ENCODE peak calls at places on chromosomes 6 and 20, in four cellular contexts. U, A, C and Q are unnamed samples.

GRCh38 chr6:3239110-3239830 is 11.8 kb upstream of the TUBB2B start:
- DNase-seq in U (no peak), A (no peak), C (no peak), Q (no peak)

GRCh38 chr6:45613678-45614077 is 235.9 kb upstream of the SUPT3H start:
- DNase-seq in U (no peak), A (no peak), C (no peak), Q (no peak)

GRCh38 chr6:29627762-29628418 is 5.1 kb downstream of the GABBR1 start:
- DNase-seq in U (peak; percentile 44), A (peak; percentile 14), C (no peak), Q (peak; percentile 76)

GRCh38 chr6:77030929-77031674 is 432.2 kb downstream of the HTR1B start:
- DNase-seq in U (no peak), A (no peak), C (no peak), Q (no peak)

GRCh38 chr20:46010491-46011405 is 2.0 kb downstream of the MMP9 start:
- DNase-seq in U (no peak), A (no peak), C (peak; percentile 58), Q (no peak)

GRCh38 chr20:21077809-21078345 is 28.3 kb downstream of the LINC00237 start:
- DNase-seq in U (no peak), A (no peak), C (no peak), Q (no peak)

GRCh38 chr20:10673176-10673830 is 496 bp downstream of the JAG1 start:
- DNase-seq in U (peak; percentile 45), A (no peak), C (no peak), Q (no peak)

GRCh38 chr20:47993035-47993755 is 207.9 kb upstream of the SULF2 start:
- DNase-seq in U (no peak), A (no peak), C (no peak), Q (no peak)

GRCh38 chr6:24323632-24324337 is 34.1 kb downstream of the DCDC2 start:
- DNase-seq in U (no peak), A (no peak), C (no peak), Q (no peak)

GRCh38 chr6:7763896-7764295 is 38.0 kb downstream of the BMP6 start:
- DNase-seq in U (no peak), A (no peak), C (no peak), Q (no peak)

GRCh38 chr20:5848711-5849505 is 98.7 kb downstream of the SHLD1 start:
- DNase-seq in U (no peak), A (no peak), C (no peak), Q (no peak)

GRCh38 chr6:498795-499231 is 107.3 kb downstream of the IRF4 start:
- DNase-seq in U (no peak), A (no peak), C (no peak), Q (no peak)

GRCh38 chr6:163302747-163303146 is 111.8 kb upstream of the QKI start:
- DNase-seq in U (no peak), A (no peak), C (no peak), Q (no peak)

GRCh38 chr6:130116273-130116672 is 97.9 kb downstream of the L3MBTL3 start:
- DNase-seq in U (no peak), A (no peak), C (no peak), Q (no peak)